ENCODE peak calls at places on chromosomes 13 and 19, in five cellular contexts. M is tibial nerve; L is T-helper 2 cell; F is stimulated activated CD4-positive, alpha-beta T cell treated with anti-CD3 and anti-CD28 coated beads, Interleukin-2, amount 100 ng/mL, for 48 hours; X is HCEC 1CT. N is an unnamed sample.

GRCh38 chr19:48806518-48806817 is 4.4 kb downstream of the BCAT2 start:
- DNase-seq in M (no peak), L (no peak), F (peak; percentile 14), X (no peak), N (no peak)

GRCh38 chr19:40933025-40933424 is 51.0 kb upstream of the CYP2A7 start:
- DNase-seq in M (no peak), L (no peak), F (no peak), X (peak; percentile 11), N (no peak)

GRCh38 chr13:110107568-110108347 is 199.2 kb downstream of the COL4A1 start:
- DNase-seq in M (peak; percentile 4), L (no peak), F (no peak), X (no peak), N (no peak)

GRCh38 chr19:10474962-10475451 is 28.1 kb downstream of the KEAP1 start:
- DNase-seq in M (no peak), L (no peak), F (no peak), X (no peak), N (no peak)

GRCh38 chr19:46951236-46951986 is 68.2 kb upstream of the NPAS1 start:
- DNase-seq in M (no peak), L (no peak), F (peak; percentile 37), X (peak; percentile 71), N (no peak)

GRCh38 chr19:40006273-40006691 is 9.4 kb downstream of the ZNF546 start:
- DNase-seq in M (no peak), L (no peak), F (no peak), X (peak; percentile 82), N (no peak)

GRCh38 chr13:43805071-43805468 is 18.3 kb upstream of the ENOX1 start:
- DNase-seq in M (peak; percentile 7), L (no peak), F (no peak), X (peak; percentile 91), N (no peak)

GRCh38 chr19:3367572-3368440 is 1.4 kb downstream of the NFIC start:
- DNase-seq in M (no peak), L (no peak), F (no peak), X (no peak), N (no peak)

GRCh38 chr13:89565711-89566110 is 1781.8 kb upstream of the MIR17HG start:
- DNase-seq in M (no peak), L (no peak), F (no peak), X (no peak), N (no peak)

GRCh38 chr19:51044327-51044726 is 9.5 kb upstream of the KLK12 start:
- DNase-seq in M (no peak), L (no peak), F (no peak), X (no peak), N (no peak)

GRCh38 chr13:23980160-23980551 is 82.9 kb upstream of the C1QTNF9B start:
- DNase-seq in M (peak; percentile 70), L (peak; percentile 60), F (peak; percentile 79), X (peak; percentile 70), N (peak; percentile 88)

GRCh38 chr13:42110410-42111155 is 62.1 kb downstream of the DGKH start:
- DNase-seq in M (peak; percentile 64), L (no peak), F (peak; percentile 35), X (peak; percentile 80), N (no peak)

GRCh38 chr13:82501804-82502203 is 1380.5 kb downstream of the SLITRK1 start:
- DNase-seq in M (no peak), L (no peak), F (no peak), X (no peak), N (no peak)

GRCh38 chr19:1849999-1850398 is 1.7 kb upstream of the REXO1 start:
- DNase-seq in M (no peak), L (no peak), F (no peak), X (no peak), N (no peak)

GRCh38 chr19:18340990-18341868 is 831 bp downstream of the PGPEP1 start:
- DNase-seq in M (peak; percentile 47), L (no peak), F (peak; percentile 54), X (peak; percentile 35), N (no peak)

GRCh38 chr19:4660181-4660791 is 9.9 kb downstream of the MYDGF start:
- DNase-seq in M (no peak), L (no peak), F (no peak), X (no peak), N (no peak)

GRCh38 chr13:51032831-51033230 is 78.2 kb downstream of the C13orf42 start:
- DNase-seq in M (no peak), L (no peak), F (no peak), X (no peak), N (no peak)

GRCh38 chr19:15292847-15293582 is 39.3 kb downstream of the BRD4 start:
- DNase-seq in M (no peak), L (no peak), F (no peak), X (no peak), N (no peak)

GRCh38 chr19:7524523-7524922 is 2.1 kb downstream of the MCOLN1 start:
- DNase-seq in M (no peak), L (no peak), F (no peak), X (no peak), N (no peak)

GRCh38 chr13:34647379-34647778 is 294.7 kb upstream of the NBEA start:
- DNase-seq in M (no peak), L (no peak), F (no peak), X (no peak), N (no peak)

GRCh38 chr19:7224205-7224833 is 69.9 kb downstream of the INSR start:
- DNase-seq in M (peak; percentile 79), L (no peak), F (no peak), X (no peak), N (no peak)

GRCh38 chr19:1132625-1133383 is 29.0 kb downstream of the GPX4 start:
- DNase-seq in M (no peak), L (no peak), F (no peak), X (no peak), N (no peak)

GRCh38 chr19:44430956-44431355 is 17.3 kb downstream of the ZNF229 start:
- DNase-seq in M (no peak), L (no peak), F (no peak), X (peak; percentile 29), N (no peak)

GRCh38 chr19:2312819-2313501 is 5.0 kb upstream of the LINGO3 start:
- DNase-seq in M (no peak), L (no peak), F (no peak), X (no peak), N (no peak)

GRCh38 chr19:10270180-10270615 is 722 bp upstream of the ICAM1 start:
- DNase-seq in M (peak; percentile 46), L (no peak), F (peak; percentile 69), X (peak; percentile 34), N (peak; percentile 89)

GRCh38 chr19:19627716-19628498 is at the start of gene LPAR2:
- DNase-seq in M (no peak), L (peak; percentile 75), F (peak; percentile 42), X (no peak), N (no peak)

GRCh38 chr19:48870048-48870447 is 1.6 kb upstream of the PLEKHA4 start:
- DNase-seq in M (no peak), L (no peak), F (no peak), X (no peak), N (no peak)

GRCh38 chr19:4988770-4989251 is 19.9 kb downstream of the KDM4B start:
- DNase-seq in M (no peak), L (no peak), F (no peak), X (peak; percentile 47), N (no peak)

GRCh38 chr13:100356889-100357288 is 231.7 kb downstream of the GGACT start:
- DNase-seq in M (no peak), L (no peak), F (no peak), X (no peak), N (no peak)

GRCh38 chr13:42990147-42990990 is 1.7 kb downstream of the EPSTI1 start:
- DNase-seq in M (no peak), L (no peak), F (no peak), X (no peak), N (no peak)

GRCh38 chr13:107252021-107252420 is 684.1 kb upstream of the ARGLU1 start:
- DNase-seq in M (no peak), L (no peak), F (no peak), X (no peak), N (no peak)

GRCh38 chr13:90091611-90092010 is 1255.9 kb upstream of the MIR17HG start:
- DNase-seq in M (no peak), L (no peak), F (no peak), X (no peak), N (no peak)

GRCh38 chr13:24124789-24125476 is 35.6 kb upstream of the SPATA13 start:
- DNase-seq in M (no peak), L (no peak), F (no peak), X (no peak), N (no peak)

GRCh38 chr13:31159306-31159705 is 2.4 kb downstream of the HSPH1 start:
- DNase-seq in M (no peak), L (no peak), F (no peak), X (no peak), N (no peak)

N was measured in suprapubic skin.